ENCODE peak calls at places on chromosomes 16 and 17, in five cellular contexts. One of them, this sample, is unnamed.

GRCh38 chr16:89922884-89923639 is at the start of gene TUBB3:
- DNase-seq in tibial artery: peak
- DNase-seq in AG09309: no peak
- DNase-seq in activated CD8-positive, alpha-beta memory T cell treated with anti-CD3 and anti-CD28 coated beads for 24 hours: no peak
- DNase-seq in small intestine: peak
- DNase-seq in this sample: no peak

GRCh38 chr16:30609002-30609927 is 924 bp downstream of the ZNF689 start:
- DNase-seq in activated CD8-positive, alpha-beta memory T cell treated with anti-CD3 and anti-CD28 coated beads for 24 hours: peak
- DNase-seq in tibial artery: peak
- DNase-seq in small intestine: peak
- DNase-seq in AG09309: no peak
- DNase-seq in this sample: peak

GRCh38 chr17:51029568-51030463 is 90.9 kb downstream of the SPAG9 start:
- DNase-seq in activated CD8-positive, alpha-beta memory T cell treated with anti-CD3 and anti-CD28 coated beads for 24 hours: no peak
- DNase-seq in tibial artery: no peak
- DNase-seq in small intestine: peak
- DNase-seq in AG09309: no peak
- DNase-seq in this sample: no peak

GRCh38 chr16:67216612-67217490 is 10.1 kb upstream of the TMEM208 start:
- DNase-seq in small intestine: no peak
- DNase-seq in tibial artery: peak
- DNase-seq in activated CD8-positive, alpha-beta memory T cell treated with anti-CD3 and anti-CD28 coated beads for 24 hours: no peak
- DNase-seq in AG09309: no peak
- DNase-seq in this sample: peak

GRCh38 chr16:84759061-84759460 is 59.3 kb downstream of the USP10 start:
- DNase-seq in activated CD8-positive, alpha-beta memory T cell treated with anti-CD3 and anti-CD28 coated beads for 24 hours: no peak
- DNase-seq in tibial artery: no peak
- DNase-seq in small intestine: no peak
- DNase-seq in AG09309: no peak
- DNase-seq in this sample: no peak

GRCh38 chr17:37500378-37500777 is 10.7 kb downstream of the DUSP14 start:
- DNase-seq in AG09309: no peak
- DNase-seq in small intestine: no peak
- DNase-seq in activated CD8-positive, alpha-beta memory T cell treated with anti-CD3 and anti-CD28 coated beads for 24 hours: no peak
- DNase-seq in tibial artery: no peak
- DNase-seq in this sample: no peak

GRCh38 chr17:41695954-41696720 is 7.5 kb downstream of the EIF1 start:
- DNase-seq in AG09309: no peak
- DNase-seq in tibial artery: peak
- DNase-seq in activated CD8-positive, alpha-beta memory T cell treated with anti-CD3 and anti-CD28 coated beads for 24 hours: peak
- DNase-seq in small intestine: peak
- DNase-seq in this sample: no peak

GRCh38 chr17:39239640-39240314 is 14.0 kb upstream of the STAC2 start:
- DNase-seq in tibial artery: peak
- DNase-seq in AG09309: no peak
- DNase-seq in activated CD8-positive, alpha-beta memory T cell treated with anti-CD3 and anti-CD28 coated beads for 24 hours: peak
- DNase-seq in small intestine: peak
- DNase-seq in this sample: no peak